ENCODE peak calls at places on chromosomes 12 and 14, in eight cellular contexts. One of them, this sample, is unnamed.

GRCh38 chr12:1881936-1882335 is 36.5 kb downstream of the CACNA2D4 start:
- DNase-seq in testis: no peak
- DNase-seq in transverse colon: no peak
- DNase-seq in endodermal cell: peak; percentile 30
- DNase-seq in heart right ventricle: no peak
- DNase-seq in body of pancreas: no peak
- DNase-seq in fibroblast of lung: no peak
- DNase-seq in IMR-90: no peak
- DNase-seq in this sample: no peak

GRCh38 chr14:33934043-33934750 is 16.7 kb downstream of the EGLN3 start:
- DNase-seq in testis: no peak
- DNase-seq in transverse colon: no peak
- DNase-seq in endodermal cell: no peak
- DNase-seq in heart right ventricle: no peak
- DNase-seq in body of pancreas: no peak
- DNase-seq in fibroblast of lung: no peak
- DNase-seq in IMR-90: no peak
- DNase-seq in this sample: peak; percentile 37

GRCh38 chr14:90804292-90804671 is 11.9 kb downstream of the TTC7B start:
- DNase-seq in testis: no peak
- DNase-seq in transverse colon: no peak
- DNase-seq in endodermal cell: no peak
- DNase-seq in heart right ventricle: no peak
- DNase-seq in body of pancreas: no peak
- DNase-seq in fibroblast of lung: no peak
- DNase-seq in IMR-90: no peak
- DNase-seq in this sample: no peak

GRCh38 chr14:100825691-100826331 is at the start of gene MEG3:
- DNase-seq in testis: peak; percentile 63
- DNase-seq in transverse colon: peak; percentile 22
- DNase-seq in endodermal cell: no peak
- DNase-seq in heart right ventricle: peak; percentile 52
- DNase-seq in body of pancreas: peak; percentile 74
- DNase-seq in fibroblast of lung: peak; percentile 77
- DNase-seq in IMR-90: peak; percentile 82
- DNase-seq in this sample: peak; percentile 79

GRCh38 chr14:99257673-99258221 is 14.2 kb downstream of the BCL11B start:
- DNase-seq in testis: no peak
- DNase-seq in transverse colon: no peak
- DNase-seq in endodermal cell: no peak
- DNase-seq in heart right ventricle: no peak
- DNase-seq in body of pancreas: no peak
- DNase-seq in fibroblast of lung: no peak
- DNase-seq in IMR-90: no peak
- DNase-seq in this sample: no peak

GRCh38 chr14:87934185-87934584 is 58.8 kb downstream of the GALC start:
- DNase-seq in testis: no peak
- DNase-seq in transverse colon: no peak
- DNase-seq in endodermal cell: no peak
- DNase-seq in heart right ventricle: no peak
- DNase-seq in body of pancreas: no peak
- DNase-seq in fibroblast of lung: peak; percentile 7
- DNase-seq in IMR-90: peak; percentile 4
- DNase-seq in this sample: no peak

GRCh38 chr14:56081139-56081538 is 37.1 kb upstream of the PELI2 start:
- DNase-seq in testis: no peak
- DNase-seq in transverse colon: no peak
- DNase-seq in endodermal cell: no peak
- DNase-seq in heart right ventricle: no peak
- DNase-seq in body of pancreas: no peak
- DNase-seq in fibroblast of lung: peak; percentile 6
- DNase-seq in IMR-90: peak; percentile 11
- DNase-seq in this sample: no peak

GRCh38 chr14:61077946-61078738 is 97.1 kb downstream of the SLC38A6 start:
- DNase-seq in testis: no peak
- DNase-seq in transverse colon: no peak
- DNase-seq in endodermal cell: no peak
- DNase-seq in heart right ventricle: no peak
- DNase-seq in body of pancreas: no peak
- DNase-seq in fibroblast of lung: peak; percentile 49
- DNase-seq in IMR-90: peak; percentile 38
- DNase-seq in this sample: no peak

GRCh38 chr14:91048256-91048655 is 12.2 kb downstream of the RPS6KA5 start:
- DNase-seq in testis: no peak
- DNase-seq in transverse colon: no peak
- DNase-seq in endodermal cell: no peak
- DNase-seq in heart right ventricle: no peak
- DNase-seq in body of pancreas: no peak
- DNase-seq in fibroblast of lung: no peak
- DNase-seq in IMR-90: no peak
- DNase-seq in this sample: no peak

GRCh38 chr12:93447555-93448265 is 6.0 kb upstream of the UBE2N start:
- DNase-seq in testis: no peak
- DNase-seq in transverse colon: no peak
- DNase-seq in endodermal cell: no peak
- DNase-seq in heart right ventricle: no peak
- DNase-seq in body of pancreas: no peak
- DNase-seq in fibroblast of lung: no peak
- DNase-seq in IMR-90: no peak
- DNase-seq in this sample: no peak

GRCh38 chr14:92793709-92794546 is at the start of gene GOLGA5:
- DNase-seq in testis: peak; percentile 98
- DNase-seq in transverse colon: peak; percentile 99
- DNase-seq in endodermal cell: peak; percentile 99
- DNase-seq in heart right ventricle: peak; percentile 98
- DNase-seq in body of pancreas: peak; percentile 99
- DNase-seq in fibroblast of lung: peak; percentile 94
- DNase-seq in IMR-90: peak; percentile 98
- DNase-seq in this sample: peak; percentile 99

GRCh38 chr12:127293507-127294310 is 973.3 kb upstream of the TMEM132C start:
- DNase-seq in testis: peak; percentile 61
- DNase-seq in transverse colon: peak; percentile 55
- DNase-seq in endodermal cell: peak; percentile 96
- DNase-seq in heart right ventricle: peak; percentile 40
- DNase-seq in body of pancreas: peak; percentile 41
- DNase-seq in fibroblast of lung: peak; percentile 50
- DNase-seq in IMR-90: peak; percentile 33
- DNase-seq in this sample: peak; percentile 24

GRCh38 chr14:104702673-104703072 is 13.3 kb downstream of the INF2 start:
- DNase-seq in testis: no peak
- DNase-seq in transverse colon: no peak
- DNase-seq in endodermal cell: no peak
- DNase-seq in heart right ventricle: no peak
- DNase-seq in body of pancreas: no peak
- DNase-seq in fibroblast of lung: no peak
- DNase-seq in IMR-90: no peak
- DNase-seq in this sample: no peak
- H3K36me3 ChIP-seq in testis: no peaks in the 10 kb centered on the region
- H3K36me3 ChIP-seq in transverse colon: no peaks in the 10 kb centered on the region
- H3K36me3 ChIP-seq in endodermal cell: peaks cover 29% of the 10 kb centered on the region
- H3K36me3 ChIP-seq in heart right ventricle: peaks cover 54% of the 10 kb centered on the region
- H3K36me3 ChIP-seq in body of pancreas: no peaks in the 10 kb centered on the region
- H3K36me3 ChIP-seq in fibroblast of lung: peaks cover 45% of the 10 kb centered on the region
- H3K36me3 ChIP-seq in IMR-90: peaks cover 54% of the 10 kb centered on the region
- H3K36me3 ChIP-seq in this sample: peaks cover 28% of the 10 kb centered on the region

GRCh38 chr12:116558280-116559079 is 701 bp upstream of the MAP1LC3B2 start:
- DNase-seq in testis: no peak
- DNase-seq in transverse colon: no peak
- DNase-seq in endodermal cell: no peak
- DNase-seq in heart right ventricle: no peak
- DNase-seq in body of pancreas: no peak
- DNase-seq in fibroblast of lung: no peak
- DNase-seq in IMR-90: no peak
- DNase-seq in this sample: no peak
- H3K4me1 ChIP-seq in testis: peaks cover 11% of the 10 kb centered on the region
- H3K4me1 ChIP-seq in transverse colon: peaks cover 14% of the 10 kb centered on the region
- H3K4me1 ChIP-seq in endodermal cell: no peaks in the 10 kb centered on the region
- H3K4me1 ChIP-seq in heart right ventricle: peaks cover 46% of the 10 kb centered on the region
- H3K4me1 ChIP-seq in body of pancreas: peaks cover 12% of the 10 kb centered on the region
- H3K4me1 ChIP-seq in fibroblast of lung: no peaks in the 10 kb centered on the region
- H3K4me1 ChIP-seq in IMR-90: peaks cover 2% of the 10 kb centered on the region
- H3K4me1 ChIP-seq in this sample: no peaks in the 10 kb centered on the region

DNA sequence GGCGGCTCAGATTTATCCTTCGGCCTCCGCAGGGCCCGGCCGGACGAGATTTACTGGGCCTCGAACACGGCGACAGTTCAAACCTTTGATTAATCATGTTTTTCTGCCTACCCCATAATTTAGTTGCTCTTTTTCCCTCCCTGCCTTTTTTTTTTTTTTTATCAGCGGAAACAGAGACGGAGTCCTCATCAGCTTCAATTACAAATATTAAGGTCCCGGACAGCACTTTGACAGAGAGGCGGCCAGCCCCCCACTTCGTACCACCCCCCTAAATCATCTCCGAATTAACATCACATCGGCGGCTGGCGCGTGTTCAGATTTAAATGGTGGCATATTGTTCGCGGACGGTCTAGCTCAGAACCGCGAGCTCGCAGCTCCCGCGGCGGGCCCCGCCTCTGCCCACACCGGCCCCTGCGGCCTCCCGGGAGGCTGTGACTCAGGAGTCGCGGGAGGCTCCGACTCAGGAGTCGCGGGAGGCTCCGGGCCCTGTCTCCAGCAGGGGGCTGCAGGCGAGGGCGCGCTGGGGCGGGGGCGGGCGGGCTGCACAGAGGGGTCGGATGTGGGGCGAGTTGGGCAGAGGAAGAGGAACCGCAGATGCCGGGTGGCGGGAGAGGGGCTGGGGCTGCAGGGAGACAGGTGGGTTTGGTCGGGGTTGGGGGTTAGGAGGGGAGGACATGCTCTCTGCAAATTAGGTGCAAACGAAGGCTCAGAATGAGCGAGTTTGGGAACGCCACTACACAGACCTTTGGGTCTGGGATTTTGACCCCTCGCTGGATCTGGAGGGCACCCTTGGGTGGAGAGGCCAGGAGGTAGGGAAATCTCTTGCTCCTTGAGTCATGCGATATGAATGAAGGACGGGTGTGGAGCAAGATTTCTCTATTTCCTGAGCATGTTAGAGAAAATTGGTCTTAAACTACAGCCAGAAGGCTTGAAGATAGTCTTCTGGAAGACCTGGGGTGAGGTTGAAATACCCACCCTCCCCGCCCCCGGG is 19.6 kb upstream of the ATP5MC2 start:
- DNase-seq in testis: no peak
- DNase-seq in transverse colon: peak; percentile 17
- DNase-seq in endodermal cell: peak; percentile 91
- DNase-seq in heart right ventricle: peak; percentile 37
- DNase-seq in body of pancreas: peak; percentile 28
- DNase-seq in fibroblast of lung: peak; percentile 69
- DNase-seq in IMR-90: peak; percentile 55
- DNase-seq in this sample: peak; percentile 25
- H3K27me3 ChIP-seq in testis: no peaks in the 10 kb centered on the region
- H3K27me3 ChIP-seq in transverse colon: peaks cover 91% of the 10 kb centered on the region
- H3K27me3 ChIP-seq in endodermal cell: peaks cover 70% of the 10 kb centered on the region
- H3K27me3 ChIP-seq in heart right ventricle: peaks cover 82% of the 10 kb centered on the region
- H3K27me3 ChIP-seq in body of pancreas: peaks cover 31% of the 10 kb centered on the region
- H3K27me3 ChIP-seq in fibroblast of lung: peaks cover 19% of the 10 kb centered on the region
- H3K27me3 ChIP-seq in IMR-90: peaks cover 52% of the 10 kb centered on the region
- H3K27me3 ChIP-seq in this sample: peaks cover 15% of the 10 kb centered on the region

DNA sequence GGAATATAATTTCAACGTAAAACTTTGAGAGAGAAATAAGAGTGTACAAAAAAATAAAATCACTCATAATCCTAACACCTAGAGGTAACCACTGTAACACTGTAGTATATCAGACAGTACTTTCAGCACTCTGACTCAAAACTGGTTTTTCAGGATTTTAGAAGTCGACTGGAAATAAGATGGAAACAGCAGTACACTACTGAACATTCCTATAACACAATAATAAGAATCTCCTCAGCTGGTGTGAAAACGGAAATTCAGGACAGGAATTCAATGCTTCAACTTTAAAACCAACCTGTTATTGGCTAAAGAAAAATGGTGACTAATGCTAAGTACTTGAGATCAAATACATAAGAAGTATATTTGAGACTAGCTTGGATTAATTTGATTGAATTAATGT is 12.3 kb upstream of the PITPNM2 start:
- DNase-seq in testis: no peak
- DNase-seq in transverse colon: no peak
- DNase-seq in endodermal cell: no peak
- DNase-seq in heart right ventricle: no peak
- DNase-seq in body of pancreas: no peak
- DNase-seq in fibroblast of lung: no peak
- DNase-seq in IMR-90: no peak
- DNase-seq in this sample: no peak
- H3K36me3 ChIP-seq in testis: no peaks in the 10 kb centered on the region
- H3K36me3 ChIP-seq in transverse colon: no peaks in the 10 kb centered on the region
- H3K36me3 ChIP-seq in endodermal cell: peaks cover 66% of the 10 kb centered on the region
- H3K36me3 ChIP-seq in heart right ventricle: peaks cover 77% of the 10 kb centered on the region
- H3K36me3 ChIP-seq in body of pancreas: no peaks in the 10 kb centered on the region
- H3K36me3 ChIP-seq in fibroblast of lung: peaks cover 5% of the 10 kb centered on the region
- H3K36me3 ChIP-seq in IMR-90: peaks cover 11% of the 10 kb centered on the region
- H3K36me3 ChIP-seq in this sample: peaks cover 71% of the 10 kb centered on the region

DNA sequence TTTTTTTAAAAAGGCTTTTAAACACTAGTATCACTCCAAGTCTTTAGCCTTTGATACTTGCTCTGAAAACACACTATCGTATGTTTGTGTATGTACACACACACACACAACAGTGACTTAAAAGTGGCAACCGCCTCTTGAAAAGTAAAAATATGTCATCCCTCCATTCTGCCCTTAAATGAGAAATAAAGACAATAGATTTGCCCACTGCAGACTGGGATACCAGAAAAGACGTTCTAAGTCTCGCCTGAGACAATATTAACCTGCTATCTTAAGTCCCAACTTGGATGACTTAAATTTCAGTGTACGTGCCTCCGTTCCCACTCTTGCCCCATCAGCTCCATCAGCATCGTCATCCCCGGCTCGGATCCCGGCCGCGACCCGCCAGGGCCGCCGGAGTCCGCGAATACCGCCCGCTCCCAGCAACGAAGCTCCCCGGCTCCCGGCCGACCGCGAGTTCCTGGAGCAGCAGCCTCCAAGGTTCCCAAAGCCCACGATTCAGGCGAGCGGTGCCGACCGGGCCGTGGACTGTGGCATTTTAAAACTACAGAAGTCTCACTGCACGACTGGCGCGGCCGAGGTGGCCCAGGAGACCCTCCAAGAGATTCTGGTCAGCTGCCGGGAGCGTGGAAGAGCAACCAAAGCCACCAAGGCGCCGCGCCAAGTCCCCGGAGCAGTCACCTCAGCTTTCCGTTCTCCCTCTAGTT is 2.8 kb upstream of the ARID2 start:
- DNase-seq in testis: peak; percentile 74
- DNase-seq in transverse colon: peak; percentile 62
- DNase-seq in endodermal cell: no peak
- DNase-seq in heart right ventricle: peak; percentile 68
- DNase-seq in body of pancreas: peak; percentile 76
- DNase-seq in fibroblast of lung: peak; percentile 46
- DNase-seq in IMR-90: peak; percentile 21
- DNase-seq in this sample: peak; percentile 39
- H3K4me1 ChIP-seq in testis: peaks cover 6% of the 10 kb centered on the region
- H3K4me1 ChIP-seq in transverse colon: peaks cover 34% of the 10 kb centered on the region
- H3K4me1 ChIP-seq in endodermal cell: no peaks in the 10 kb centered on the region
- H3K4me1 ChIP-seq in heart right ventricle: peaks cover 50% of the 10 kb centered on the region
- H3K4me1 ChIP-seq in body of pancreas: peaks cover 37% of the 10 kb centered on the region
- H3K4me1 ChIP-seq in fibroblast of lung: no peaks in the 10 kb centered on the region
- H3K4me1 ChIP-seq in IMR-90: no peaks in the 10 kb centered on the region
- H3K4me1 ChIP-seq in this sample: no peaks in the 10 kb centered on the region

GRCh38 chr12:13210022-13210539 is 13.6 kb downstream of the EMP1 start:
- DNase-seq in testis: no peak
- DNase-seq in transverse colon: no peak
- DNase-seq in endodermal cell: no peak
- DNase-seq in heart right ventricle: no peak
- DNase-seq in body of pancreas: no peak
- DNase-seq in fibroblast of lung: no peak
- DNase-seq in IMR-90: no peak
- DNase-seq in this sample: no peak
- H3K27me3 ChIP-seq in testis: no peaks in the 10 kb centered on the region
- H3K27me3 ChIP-seq in transverse colon: no peaks in the 10 kb centered on the region
- H3K27me3 ChIP-seq in endodermal cell: peaks cover under 1% of the 10 kb centered on the region
- H3K27me3 ChIP-seq in heart right ventricle: no peaks in the 10 kb centered on the region
- H3K27me3 ChIP-seq in body of pancreas: no peaks in the 10 kb centered on the region
- H3K27me3 ChIP-seq in fibroblast of lung: no peaks in the 10 kb centered on the region
- H3K27me3 ChIP-seq in IMR-90: no peaks in the 10 kb centered on the region
- H3K27me3 ChIP-seq in this sample: no peaks in the 10 kb centered on the region

GRCh38 chr14:74535756-74536325 is 42.3 kb downstream of the ISCA2 start:
- DNase-seq in testis: no peak
- DNase-seq in transverse colon: no peak
- DNase-seq in endodermal cell: no peak
- DNase-seq in heart right ventricle: no peak
- DNase-seq in body of pancreas: no peak
- DNase-seq in fibroblast of lung: no peak
- DNase-seq in IMR-90: no peak
- DNase-seq in this sample: no peak
- H3K36me3 ChIP-seq in testis: no peaks in the 10 kb centered on the region
- H3K36me3 ChIP-seq in transverse colon: no peaks in the 10 kb centered on the region
- H3K36me3 ChIP-seq in endodermal cell: no peaks in the 10 kb centered on the region
- H3K36me3 ChIP-seq in heart right ventricle: peaks cover 2% of the 10 kb centered on the region
- H3K36me3 ChIP-seq in body of pancreas: no peaks in the 10 kb centered on the region
- H3K36me3 ChIP-seq in fibroblast of lung: peaks cover 25% of the 10 kb centered on the region
- H3K36me3 ChIP-seq in IMR-90: peaks cover under 1% of the 10 kb centered on the region
- H3K36me3 ChIP-seq in this sample: no peaks in the 10 kb centered on the region